ENCODE peak calls at places on chromosomes 6 and 20, in eight cellular contexts. One of them, this sample, is unnamed.

GRCh38 chr6:37170273-37171140 is 555 bp downstream of the PIM1 start:
- DNase-seq in HuH-7: no peak
- DNase-seq in fibroblast of the conjunctiva: no peak
- DNase-seq in stomach: peak; percentile 50
- DNase-seq in HFFc6: peak; percentile 25
- DNase-seq in stimulated activated CD4-positive, alpha-beta T cell treated with anti-CD3 and anti-CD28 coated beads, Interleukin-1b, Interleukin-23, amount 100 ng/mL, for 1 hour: no peak
- DNase-seq in HFF-Myc: no peak
- DNase-seq in heart left ventricle: peak; percentile 68
- DNase-seq in this sample: no peak

GRCh38 chr6:84847349-84848160 is 83.2 kb upstream of the TBX18 start:
- DNase-seq in stimulated activated CD4-positive, alpha-beta T cell treated with anti-CD3 and anti-CD28 coated beads, Interleukin-1b, Interleukin-23, amount 100 ng/mL, for 1 hour: no peak
- DNase-seq in HFF-Myc: no peak
- DNase-seq in HFFc6: peak; percentile 0
- DNase-seq in heart left ventricle: no peak
- DNase-seq in stomach: no peak
- DNase-seq in fibroblast of the conjunctiva: no peak
- DNase-seq in HuH-7: no peak
- DNase-seq in this sample: no peak

GRCh38 chr20:21507275-21508229 is 6.3 kb downstream of the NKX2-2 start:
- DNase-seq in fibroblast of the conjunctiva: no peak
- DNase-seq in HFFc6: no peak
- DNase-seq in heart left ventricle: no peak
- DNase-seq in HuH-7: no peak
- DNase-seq in stimulated activated CD4-positive, alpha-beta T cell treated with anti-CD3 and anti-CD28 coated beads, Interleukin-1b, Interleukin-23, amount 100 ng/mL, for 1 hour: no peak
- DNase-seq in stomach: no peak
- DNase-seq in HFF-Myc: no peak
- DNase-seq in this sample: no peak

GRCh38 chr6:113432729-113433505 is 424.2 kb upstream of the MARCKS start:
- DNase-seq in stimulated activated CD4-positive, alpha-beta T cell treated with anti-CD3 and anti-CD28 coated beads, Interleukin-1b, Interleukin-23, amount 100 ng/mL, for 1 hour: no peak
- DNase-seq in HuH-7: peak; percentile 17
- DNase-seq in HFF-Myc: no peak
- DNase-seq in stomach: no peak
- DNase-seq in HFFc6: no peak
- DNase-seq in fibroblast of the conjunctiva: no peak
- DNase-seq in heart left ventricle: no peak
- DNase-seq in this sample: no peak

GRCh38 chr20:51661609-51662178 is 106.5 kb downstream of the ATP9A start:
- DNase-seq in HFF-Myc: peak; percentile 41
- DNase-seq in fibroblast of the conjunctiva: no peak
- DNase-seq in HFFc6: peak; percentile 74
- DNase-seq in heart left ventricle: no peak
- DNase-seq in stimulated activated CD4-positive, alpha-beta T cell treated with anti-CD3 and anti-CD28 coated beads, Interleukin-1b, Interleukin-23, amount 100 ng/mL, for 1 hour: no peak
- DNase-seq in HuH-7: no peak
- DNase-seq in stomach: no peak
- DNase-seq in this sample: peak; percentile 30

GRCh38 chr20:61387204-61387958 is 135.3 kb downstream of the CDH4 start:
- DNase-seq in HFF-Myc: peak; percentile 25
- DNase-seq in heart left ventricle: no peak
- DNase-seq in HuH-7: no peak
- DNase-seq in HFFc6: peak; percentile 20
- DNase-seq in stomach: no peak
- DNase-seq in fibroblast of the conjunctiva: peak; percentile 46
- DNase-seq in stimulated activated CD4-positive, alpha-beta T cell treated with anti-CD3 and anti-CD28 coated beads, Interleukin-1b, Interleukin-23, amount 100 ng/mL, for 1 hour: no peak
- DNase-seq in this sample: no peak

GRCh38 chr6:42239333-42239732 is 21.7 kb upstream of the MRPS10 start:
- DNase-seq in heart left ventricle: no peak
- DNase-seq in HuH-7: no peak
- DNase-seq in stimulated activated CD4-positive, alpha-beta T cell treated with anti-CD3 and anti-CD28 coated beads, Interleukin-1b, Interleukin-23, amount 100 ng/mL, for 1 hour: no peak
- DNase-seq in fibroblast of the conjunctiva: no peak
- DNase-seq in HFF-Myc: no peak
- DNase-seq in HFFc6: no peak
- DNase-seq in stomach: no peak
- DNase-seq in this sample: no peak

GRCh38 chr6:25606151-25606550 is 45.9 kb upstream of the SCGN start:
- DNase-seq in stimulated activated CD4-positive, alpha-beta T cell treated with anti-CD3 and anti-CD28 coated beads, Interleukin-1b, Interleukin-23, amount 100 ng/mL, for 1 hour: no peak
- DNase-seq in stomach: no peak
- DNase-seq in heart left ventricle: no peak
- DNase-seq in HuH-7: no peak
- DNase-seq in fibroblast of the conjunctiva: no peak
- DNase-seq in HFF-Myc: no peak
- DNase-seq in HFFc6: no peak
- DNase-seq in this sample: no peak

GRCh38 chr6:169502445-169502844 is 199.4 kb downstream of the WDR27 start:
- DNase-seq in stomach: no peak
- DNase-seq in HuH-7: no peak
- DNase-seq in HFF-Myc: no peak
- DNase-seq in fibroblast of the conjunctiva: no peak
- DNase-seq in heart left ventricle: no peak
- DNase-seq in stimulated activated CD4-positive, alpha-beta T cell treated with anti-CD3 and anti-CD28 coated beads, Interleukin-1b, Interleukin-23, amount 100 ng/mL, for 1 hour: no peak
- DNase-seq in HFFc6: no peak
- DNase-seq in this sample: no peak

GRCh38 chr20:20206788-20207187 is 154.5 kb downstream of the CFAP61 start:
- DNase-seq in stomach: no peak
- DNase-seq in stimulated activated CD4-positive, alpha-beta T cell treated with anti-CD3 and anti-CD28 coated beads, Interleukin-1b, Interleukin-23, amount 100 ng/mL, for 1 hour: no peak
- DNase-seq in fibroblast of the conjunctiva: no peak
- DNase-seq in heart left ventricle: no peak
- DNase-seq in HFFc6: no peak
- DNase-seq in HuH-7: no peak
- DNase-seq in HFF-Myc: no peak
- DNase-seq in this sample: no peak

GRCh38 chr20:52056203-52057062 is 135.1 kb downstream of the ZFP64 start:
- DNase-seq in fibroblast of the conjunctiva: peak; percentile 17
- DNase-seq in stomach: no peak
- DNase-seq in heart left ventricle: no peak
- DNase-seq in HFF-Myc: peak; percentile 46
- DNase-seq in HFFc6: peak; percentile 93
- DNase-seq in stimulated activated CD4-positive, alpha-beta T cell treated with anti-CD3 and anti-CD28 coated beads, Interleukin-1b, Interleukin-23, amount 100 ng/mL, for 1 hour: no peak
- DNase-seq in HuH-7: no peak
- DNase-seq in this sample: peak; percentile 87

GRCh38 chr6:28980797-28981390 is 24.2 kb downstream of the ZNF311 start:
- DNase-seq in fibroblast of the conjunctiva: peak; percentile 53
- DNase-seq in HFFc6: peak; percentile 84
- DNase-seq in heart left ventricle: peak; percentile 59
- DNase-seq in stimulated activated CD4-positive, alpha-beta T cell treated with anti-CD3 and anti-CD28 coated beads, Interleukin-1b, Interleukin-23, amount 100 ng/mL, for 1 hour: no peak
- DNase-seq in HFF-Myc: no peak
- DNase-seq in HuH-7: peak; percentile 76
- DNase-seq in stomach: no peak
- DNase-seq in this sample: peak; percentile 78

GRCh38 chr20:63697868-63698545 is 1.6 kb downstream of the TNFRSF6B start:
- DNase-seq in heart left ventricle: no peak
- DNase-seq in fibroblast of the conjunctiva: no peak
- DNase-seq in HFF-Myc: no peak
- DNase-seq in HuH-7: peak; percentile 20
- DNase-seq in HFFc6: no peak
- DNase-seq in stomach: no peak
- DNase-seq in stimulated activated CD4-positive, alpha-beta T cell treated with anti-CD3 and anti-CD28 coated beads, Interleukin-1b, Interleukin-23, amount 100 ng/mL, for 1 hour: no peak
- DNase-seq in this sample: no peak

GRCh38 chr6:145327497-145328055 is 407.7 kb downstream of the EPM2A start:
- DNase-seq in HFFc6: no peak
- DNase-seq in heart left ventricle: no peak
- DNase-seq in fibroblast of the conjunctiva: no peak
- DNase-seq in HuH-7: no peak
- DNase-seq in stomach: no peak
- DNase-seq in HFF-Myc: no peak
- DNase-seq in stimulated activated CD4-positive, alpha-beta T cell treated with anti-CD3 and anti-CD28 coated beads, Interleukin-1b, Interleukin-23, amount 100 ng/mL, for 1 hour: no peak
- DNase-seq in this sample: no peak

GRCh38 chr20:38982291-38982690 is 20.1 kb downstream of the DHX35 start:
- DNase-seq in HFFc6: no peak
- DNase-seq in heart left ventricle: no peak
- DNase-seq in stomach: no peak
- DNase-seq in fibroblast of the conjunctiva: no peak
- DNase-seq in HuH-7: no peak
- DNase-seq in stimulated activated CD4-positive, alpha-beta T cell treated with anti-CD3 and anti-CD28 coated beads, Interleukin-1b, Interleukin-23, amount 100 ng/mL, for 1 hour: no peak
- DNase-seq in HFF-Myc: no peak
- DNase-seq in this sample: no peak

GRCh38 chr6:144585217-144585814 is 300.2 kb downstream of the UTRN start:
- DNase-seq in heart left ventricle: no peak
- DNase-seq in stimulated activated CD4-positive, alpha-beta T cell treated with anti-CD3 and anti-CD28 coated beads, Interleukin-1b, Interleukin-23, amount 100 ng/mL, for 1 hour: no peak
- DNase-seq in stomach: no peak
- DNase-seq in fibroblast of the conjunctiva: peak; percentile 29
- DNase-seq in HFF-Myc: peak; percentile 26
- DNase-seq in HFFc6: peak; percentile 50
- DNase-seq in HuH-7: no peak
- DNase-seq in this sample: peak; percentile 59

GRCh38 chr6:85460154-85460950 is 10.5 kb downstream of the NT5E start:
- DNase-seq in stimulated activated CD4-positive, alpha-beta T cell treated with anti-CD3 and anti-CD28 coated beads, Interleukin-1b, Interleukin-23, amount 100 ng/mL, for 1 hour: no peak
- DNase-seq in fibroblast of the conjunctiva: no peak
- DNase-seq in HFF-Myc: no peak
- DNase-seq in heart left ventricle: no peak
- DNase-seq in stomach: no peak
- DNase-seq in HFFc6: peak; percentile 11
- DNase-seq in HuH-7: no peak
- DNase-seq in this sample: no peak

GRCh38 chr6:13358486-13358885 is 30.1 kb upstream of the TBC1D7 start:
- DNase-seq in HuH-7: no peak
- DNase-seq in stimulated activated CD4-positive, alpha-beta T cell treated with anti-CD3 and anti-CD28 coated beads, Interleukin-1b, Interleukin-23, amount 100 ng/mL, for 1 hour: no peak
- DNase-seq in heart left ventricle: no peak
- DNase-seq in HFF-Myc: no peak
- DNase-seq in HFFc6: no peak
- DNase-seq in stomach: no peak
- DNase-seq in fibroblast of the conjunctiva: no peak
- DNase-seq in this sample: no peak

GRCh38 chr20:8335059-8335458 is 203.0 kb downstream of the PLCB1 start:
- DNase-seq in heart left ventricle: no peak
- DNase-seq in HFF-Myc: no peak
- DNase-seq in stimulated activated CD4-positive, alpha-beta T cell treated with anti-CD3 and anti-CD28 coated beads, Interleukin-1b, Interleukin-23, amount 100 ng/mL, for 1 hour: no peak
- DNase-seq in stomach: no peak
- DNase-seq in fibroblast of the conjunctiva: no peak
- DNase-seq in HuH-7: peak; percentile 51
- DNase-seq in HFFc6: no peak
- DNase-seq in this sample: no peak

This sample was measured in kidney glomerular epithelial cell.